ENCODE peak calls at places on chromosomes 7 and 10, in nine cellular contexts. G is lower leg skin, I is HL-60, O is GOT3, Y is NCI-H1105, W is RPMI8226, B is germinal center, S is iPS DF 6.9, Z is hippocampal formation. Q is an unnamed sample.

GRCh38 chr7:66374141-66374540 is 169.0 kb downstream of the TPST1 start:
- DNase-seq in G (no peak), I (no peak), O (no peak), Y (no peak), W (no peak), B (no peak), S (no peak), Z (no peak), Q (no peak)

GRCh38 chr7:1094870-1095269 is 7.0 kb downstream of the GPER1 start:
- DNase-seq in G (no peak), I (no peak), O (no peak), Y (no peak), W (no peak), B (no peak), S (no peak), Z (no peak), Q (no peak)

GRCh38 chr7:154519229-154519628 is 467.0 kb downstream of the DPP6 start:
- DNase-seq in G (no peak), I (no peak), O (no peak), Y (no peak), W (no peak), B (no peak), S (no peak), Z (no peak), Q (no peak)

GRCh38 chr7:46003896-46004875 is 83.1 kb upstream of the IGFBP3 start:
- DNase-seq in G (no peak), I (no peak), O (no peak), Y (no peak), W (peak; percentile 88), B (no peak), S (no peak), Z (no peak), Q (no peak)

GRCh38 chr7:40571796-40572195 is 437.0 kb downstream of the SUGCT start:
- DNase-seq in G (no peak), I (no peak), O (no peak), Y (no peak), W (no peak), B (no peak), S (no peak), Z (no peak), Q (no peak)

GRCh38 chr10:72297281-72297967 is 23.7 kb downstream of the DDIT4 start:
- DNase-seq in G (peak; percentile 85), I (peak; percentile 87), O (peak; percentile 70), Y (no peak), W (peak; percentile 90), B (peak; percentile 81), S (no peak), Z (peak; percentile 43), Q (no peak)

GRCh38 chr7:55036958-55037357 is 18.1 kb downstream of the EGFR start:
- DNase-seq in G (no peak), I (no peak), O (no peak), Y (no peak), W (no peak), B (no peak), S (no peak), Z (no peak), Q (no peak)

GRCh38 chr7:151810434-151811232 is 66.3 kb downstream of the PRKAG2 start:
- DNase-seq in G (no peak), I (no peak), O (no peak), Y (no peak), W (no peak), B (no peak), S (no peak), Z (no peak), Q (no peak)

GRCh38 chr10:7333995-7334964 is 76.6 kb downstream of the SFMBT2 start:
- DNase-seq in G (no peak), I (no peak), O (no peak), Y (no peak), W (no peak), B (no peak), S (no peak), Z (no peak), Q (no peak)

GRCh38 chr10:84497978-84498377 is 169.6 kb downstream of the CCSER2 start:
- DNase-seq in G (no peak), I (no peak), O (no peak), Y (no peak), W (no peak), B (no peak), S (no peak), Z (no peak), Q (no peak)

GRCh38 chr7:16921644-16922257 is 40.0 kb upstream of the AGR3 start:
- DNase-seq in G (no peak), I (no peak), O (no peak), Y (no peak), W (no peak), B (no peak), S (no peak), Z (no peak), Q (peak; percentile 3)

GRCh38 chr7:36794689-36795088 is 70.4 kb upstream of the AOAH start:
- DNase-seq in G (no peak), I (no peak), O (no peak), Y (peak; percentile 5), W (peak; percentile 75), B (no peak), S (no peak), Z (no peak), Q (no peak)

GRCh38 chr7:82156168-82156567 is 287.4 kb downstream of the CACNA2D1 start:
- DNase-seq in G (no peak), I (no peak), O (no peak), Y (peak; percentile 13), W (no peak), B (no peak), S (no peak), Z (no peak), Q (no peak)

GRCh38 chr10:114694062-114694461 is 36.0 kb upstream of the ABLIM1 start:
- DNase-seq in G (no peak), I (no peak), O (no peak), Y (no peak), W (no peak), B (no peak), S (no peak), Z (no peak), Q (no peak)

GRCh38 chr10:117112220-117112619 is 25.9 kb downstream of the VAX1 start:
- DNase-seq in G (no peak), I (no peak), O (no peak), Y (no peak), W (no peak), B (no peak), S (no peak), Z (no peak), Q (no peak)

GRCh38 chr10:100158044-100158805 is 27.6 kb downstream of the ERLIN1 start:
- DNase-seq in G (no peak), I (no peak), O (no peak), Y (no peak), W (no peak), B (peak; percentile 14), S (no peak), Z (no peak), Q (no peak)

GRCh38 chr10:36114141-36114540 is 472.0 kb upstream of the FZD8 start:
- DNase-seq in G (no peak), I (no peak), O (no peak), Y (no peak), W (no peak), B (no peak), S (no peak), Z (no peak), Q (no peak)

GRCh38 chr7:134016223-134016941 is 110.8 kb upstream of the LRGUK start:
- DNase-seq in G (no peak), I (no peak), O (no peak), Y (peak; percentile 37), W (peak; percentile 10), B (no peak), S (peak; percentile 50), Z (peak; percentile 27), Q (peak; percentile 18)

GRCh38 chr10:60521974-60522405 is 132.3 kb upstream of the ANK3 start:
- DNase-seq in G (no peak), I (no peak), O (no peak), Y (peak; percentile 20), W (peak; percentile 74), B (no peak), S (peak; percentile 16), Z (no peak), Q (no peak)

GRCh38 chr7:1352656-1353286 is 106.5 kb downstream of the MICALL2 start:
- DNase-seq in G (no peak), I (no peak), O (no peak), Y (no peak), W (no peak), B (no peak), S (no peak), Z (no peak), Q (no peak)

GRCh38 chr10:71957546-71958275 is 6.5 kb upstream of the CHST3 start:
- DNase-seq in G (no peak), I (no peak), O (no peak), Y (no peak), W (no peak), B (no peak), S (no peak), Z (no peak), Q (no peak)

Q was measured in putamen.